ENCODE peak calls at places on chromosome 21, in five cellular contexts. One of them, this sample, is unnamed.

GRCh38 chr21:33127154-33127893 is 57.4 kb downstream of the OLIG1 start:
- DNase-seq in A549: peak; percentile 59
- DNase-seq in endothelial cell of umbilical vein: peak; percentile 70
- DNase-seq in GM12878: peak; percentile 19
- DNase-seq in HCT116: peak; percentile 48
- DNase-seq in this sample: peak; percentile 82

GRCh38 chr21:29342394-29342957 is 43.8 kb downstream of the BACH1 start:
- DNase-seq in A549: peak; percentile 11
- DNase-seq in endothelial cell of umbilical vein: peak; percentile 91
- DNase-seq in GM12878: peak; percentile 32
- DNase-seq in HCT116: no peak
- DNase-seq in this sample: no peak

GRCh38 chr21:17903029-17903806 is 84.1 kb upstream of the C21orf91 start:
- DNase-seq in A549: no peak
- DNase-seq in endothelial cell of umbilical vein: peak; percentile 29
- DNase-seq in GM12878: no peak
- DNase-seq in HCT116: no peak
- DNase-seq in this sample: peak; percentile 17

GRCh38 chr21:25466470-25466869 is 140.8 kb downstream of the MRPL39 start:
- DNase-seq in A549: no peak
- DNase-seq in endothelial cell of umbilical vein: no peak
- DNase-seq in GM12878: no peak
- DNase-seq in HCT116: no peak
- DNase-seq in this sample: no peak

GRCh38 chr21:36701912-36702621 is 3.2 kb downstream of the SIM2 start:
- DNase-seq in A549: no peak
- DNase-seq in endothelial cell of umbilical vein: no peak
- DNase-seq in GM12878: no peak
- DNase-seq in HCT116: no peak
- DNase-seq in this sample: no peak

GRCh38 chr21:36790616-36791015 is 91.7 kb downstream of the SIM2 start:
- DNase-seq in A549: no peak
- DNase-seq in endothelial cell of umbilical vein: no peak
- DNase-seq in GM12878: no peak
- DNase-seq in HCT116: no peak
- DNase-seq in this sample: peak; percentile 17

GRCh38 chr21:32131960-32132359 is 146.9 kb downstream of the MIS18A start:
- DNase-seq in A549: peak; percentile 47
- DNase-seq in endothelial cell of umbilical vein: no peak
- DNase-seq in GM12878: no peak
- DNase-seq in HCT116: no peak
- DNase-seq in this sample: peak; percentile 40

GRCh38 chr21:17554619-17555472 is 42.0 kb downstream of the CXADR start:
- DNase-seq in A549: peak; percentile 27
- DNase-seq in endothelial cell of umbilical vein: peak; percentile 25
- DNase-seq in GM12878: no peak
- DNase-seq in HCT116: no peak
- DNase-seq in this sample: peak; percentile 2

GRCh38 chr21:28066051-28066450 is 926.6 kb downstream of the LTN1 start:
- DNase-seq in A549: no peak
- DNase-seq in endothelial cell of umbilical vein: no peak
- DNase-seq in GM12878: no peak
- DNase-seq in HCT116: no peak
- DNase-seq in this sample: no peak

GRCh38 chr21:38726482-38726881 is 79.2 kb upstream of the ETS2 start:
- DNase-seq in A549: no peak
- DNase-seq in endothelial cell of umbilical vein: no peak
- DNase-seq in GM12878: no peak
- DNase-seq in HCT116: no peak
- DNase-seq in this sample: no peak

GRCh38 chr21:38735807-38736206 is 69.9 kb upstream of the ETS2 start:
- DNase-seq in A549: no peak
- DNase-seq in endothelial cell of umbilical vein: no peak
- DNase-seq in GM12878: no peak
- DNase-seq in HCT116: no peak
- DNase-seq in this sample: no peak

GRCh38 chr21:38733973-38734546 is 71.7 kb upstream of the ETS2 start:
- DNase-seq in A549: peak; percentile 71
- DNase-seq in endothelial cell of umbilical vein: peak; percentile 87
- DNase-seq in GM12878: peak; percentile 12
- DNase-seq in HCT116: peak; percentile 36
- DNase-seq in this sample: peak; percentile 72

GRCh38 chr21:38725196-38726157 is 80.3 kb upstream of the ETS2 start:
- DNase-seq in A549: no peak
- DNase-seq in endothelial cell of umbilical vein: no peak
- DNase-seq in GM12878: no peak
- DNase-seq in HCT116: no peak
- DNase-seq in this sample: no peak

DNA sequence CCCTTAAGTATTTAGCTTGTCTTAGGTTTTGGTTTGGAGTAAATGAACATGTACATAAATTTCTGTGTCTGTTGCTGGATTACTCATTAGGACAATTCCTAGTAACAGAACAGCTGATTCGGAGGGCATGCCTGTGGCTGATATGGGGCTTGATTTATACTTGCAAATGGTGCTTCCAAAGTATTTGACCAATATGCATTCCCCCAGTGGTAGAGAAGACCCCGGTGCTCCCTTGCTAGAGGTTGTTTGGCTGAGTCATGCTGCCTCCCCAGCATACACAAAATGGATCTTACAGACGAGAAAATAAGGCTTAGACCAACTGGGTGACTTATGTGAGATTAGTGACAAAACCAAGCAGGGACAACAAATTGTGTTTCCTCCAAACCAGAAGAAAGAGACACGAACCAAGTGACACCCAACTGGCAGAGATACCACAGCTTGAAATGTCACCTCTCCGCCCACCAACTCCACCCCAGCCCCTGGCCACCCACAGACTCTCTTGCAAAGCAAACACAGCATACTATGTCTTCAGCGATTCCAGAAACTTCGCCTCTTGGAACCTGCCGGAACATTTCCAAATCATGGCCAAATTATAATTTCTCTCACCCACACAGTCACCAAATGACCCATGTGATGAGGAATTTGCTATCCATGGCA is 75.9 kb upstream of the ETS2 start:
- DNase-seq in A549: no peak
- DNase-seq in endothelial cell of umbilical vein: no peak
- DNase-seq in GM12878: no peak
- DNase-seq in HCT116: no peak
- DNase-seq in this sample: no peak
- TF ChIP-seq MAX in A549: no peak
- TF ChIP-seq MAX in endothelial cell of umbilical vein: no peak
- TF ChIP-seq MAX in GM12878: no peak
- TF ChIP-seq MAX in HCT116: no peak
- TF ChIP-seq MAX in this sample: no peak

DNA sequence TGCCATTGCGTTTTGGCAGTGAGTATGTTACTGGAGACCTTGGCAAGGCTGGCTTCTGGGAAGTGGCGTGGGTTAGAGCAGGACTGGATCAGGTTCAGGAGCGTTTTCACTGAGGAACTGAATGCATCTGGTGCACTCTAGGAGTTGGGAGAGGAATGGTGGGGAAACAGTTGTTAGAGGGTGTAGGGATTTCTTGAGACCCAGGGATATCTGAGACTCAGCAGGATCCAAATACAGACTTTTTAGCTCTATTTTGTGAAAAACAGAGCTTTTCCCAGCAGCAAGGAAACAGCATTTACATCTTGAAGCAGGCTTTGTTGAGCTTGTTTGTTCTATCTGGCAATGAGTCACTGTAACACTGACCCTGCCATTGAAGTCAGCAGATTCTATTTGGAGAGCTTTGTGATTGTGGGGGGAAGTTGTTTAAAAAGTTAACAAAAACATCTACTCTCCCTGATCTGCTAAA is 56.9 kb upstream of the NRIP1 start:
- DNase-seq in A549: peak; percentile 28
- DNase-seq in endothelial cell of umbilical vein: peak; percentile 61
- DNase-seq in GM12878: no peak
- DNase-seq in HCT116: no peak
- DNase-seq in this sample: no peak
- TF ChIP-seq POLR2A in A549: no peak
- TF ChIP-seq POLR2A in endothelial cell of umbilical vein: no peak
- TF ChIP-seq POLR2A in GM12878: no peak
- TF ChIP-seq POLR2A in HCT116: no peak
- TF ChIP-seq POLR2A in this sample: no peak

GRCh38 chr21:41411449-41412089 is 14.5 kb upstream of the MX1 start:
- DNase-seq in A549: peak; percentile 15
- DNase-seq in endothelial cell of umbilical vein: no peak
- DNase-seq in GM12878: peak; percentile 40
- DNase-seq in HCT116: no peak
- DNase-seq in this sample: peak; percentile 31
- TF ChIP-seq MAX in A549: no peak
- TF ChIP-seq MAX in endothelial cell of umbilical vein: no peak
- TF ChIP-seq MAX in GM12878: no peak
- TF ChIP-seq MAX in HCT116: no peak
- TF ChIP-seq MAX in this sample: no peak

DNA sequence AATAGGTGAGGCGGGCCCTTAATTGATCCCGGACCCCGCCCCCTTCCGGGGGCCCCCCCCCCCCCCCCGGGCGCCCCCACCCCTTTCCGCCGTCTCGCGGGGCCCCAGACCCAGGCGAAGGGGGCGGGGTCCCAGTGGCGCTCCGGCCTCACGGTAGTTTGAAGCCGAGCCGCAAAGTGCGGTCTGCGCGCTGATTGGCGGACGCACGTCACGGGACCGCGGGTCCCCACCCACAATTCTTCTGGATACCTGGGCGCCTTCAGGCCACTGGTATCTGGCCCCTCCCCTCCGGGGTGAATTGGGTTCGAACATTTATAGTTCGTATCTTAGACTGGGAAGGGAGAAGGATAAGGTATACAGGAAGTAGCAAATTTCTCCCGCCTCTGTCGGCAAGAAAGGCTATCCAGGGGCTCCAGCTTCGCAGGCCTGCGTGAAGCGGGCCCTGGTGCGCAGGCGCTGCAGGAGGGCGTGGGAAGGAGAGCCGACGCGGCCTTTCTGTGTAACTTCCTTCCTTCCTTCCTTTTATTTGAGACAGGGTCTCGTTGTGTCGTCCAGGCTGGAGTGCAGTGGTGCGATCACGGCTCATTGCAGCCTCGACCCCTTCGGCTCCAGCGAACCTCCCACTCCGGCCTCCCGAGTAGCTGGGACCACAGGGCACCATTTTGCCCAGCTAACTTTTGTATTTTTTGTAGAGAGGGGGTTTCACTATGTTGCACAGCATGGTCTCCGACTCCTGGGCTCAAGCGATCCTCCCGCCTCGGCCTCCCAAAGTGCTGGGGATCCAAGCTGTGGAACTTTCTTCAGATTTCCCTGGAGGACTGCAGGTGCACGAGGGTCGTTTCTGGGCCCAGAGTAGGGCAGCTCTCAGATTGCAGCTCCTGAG is 564 bp upstream of the HMGN1 start:
- DNase-seq in A549: peak; percentile 94
- DNase-seq in endothelial cell of umbilical vein: peak; percentile 96
- DNase-seq in GM12878: peak; percentile 82
- DNase-seq in HCT116: peak; percentile 89
- DNase-seq in this sample: peak; percentile 98
- TF ChIP-seq POLR2A in A549: peak; percentile 64
- TF ChIP-seq POLR2A in endothelial cell of umbilical vein: peak; percentile 79
- TF ChIP-seq POLR2A in GM12878: peak; percentile 92
- TF ChIP-seq POLR2A in HCT116: no peak
- TF ChIP-seq POLR2A in this sample: peak; percentile 79

GRCh38 chr21:14863745-14864210 is 201.0 kb downstream of the NRIP1 start:
- DNase-seq in A549: peak; percentile 18
- DNase-seq in endothelial cell of umbilical vein: no peak
- DNase-seq in GM12878: no peak
- DNase-seq in HCT116: no peak
- DNase-seq in this sample: no peak

GRCh38 chr21:14858309-14858708 is 206.5 kb downstream of the NRIP1 start:
- DNase-seq in A549: no peak
- DNase-seq in endothelial cell of umbilical vein: no peak
- DNase-seq in GM12878: no peak
- DNase-seq in HCT116: no peak
- DNase-seq in this sample: no peak

GRCh38 chr21:14866859-14867560 is 197.8 kb downstream of the NRIP1 start:
- DNase-seq in A549: no peak
- DNase-seq in endothelial cell of umbilical vein: no peak
- DNase-seq in GM12878: no peak
- DNase-seq in HCT116: no peak
- DNase-seq in this sample: no peak

GRCh38 chr21:14864211-14865021 is 200.4 kb downstream of the NRIP1 start:
- DNase-seq in A549: peak; percentile 78
- DNase-seq in endothelial cell of umbilical vein: peak; percentile 67
- DNase-seq in GM12878: no peak
- DNase-seq in HCT116: no peak
- DNase-seq in this sample: peak; percentile 48

DNA sequence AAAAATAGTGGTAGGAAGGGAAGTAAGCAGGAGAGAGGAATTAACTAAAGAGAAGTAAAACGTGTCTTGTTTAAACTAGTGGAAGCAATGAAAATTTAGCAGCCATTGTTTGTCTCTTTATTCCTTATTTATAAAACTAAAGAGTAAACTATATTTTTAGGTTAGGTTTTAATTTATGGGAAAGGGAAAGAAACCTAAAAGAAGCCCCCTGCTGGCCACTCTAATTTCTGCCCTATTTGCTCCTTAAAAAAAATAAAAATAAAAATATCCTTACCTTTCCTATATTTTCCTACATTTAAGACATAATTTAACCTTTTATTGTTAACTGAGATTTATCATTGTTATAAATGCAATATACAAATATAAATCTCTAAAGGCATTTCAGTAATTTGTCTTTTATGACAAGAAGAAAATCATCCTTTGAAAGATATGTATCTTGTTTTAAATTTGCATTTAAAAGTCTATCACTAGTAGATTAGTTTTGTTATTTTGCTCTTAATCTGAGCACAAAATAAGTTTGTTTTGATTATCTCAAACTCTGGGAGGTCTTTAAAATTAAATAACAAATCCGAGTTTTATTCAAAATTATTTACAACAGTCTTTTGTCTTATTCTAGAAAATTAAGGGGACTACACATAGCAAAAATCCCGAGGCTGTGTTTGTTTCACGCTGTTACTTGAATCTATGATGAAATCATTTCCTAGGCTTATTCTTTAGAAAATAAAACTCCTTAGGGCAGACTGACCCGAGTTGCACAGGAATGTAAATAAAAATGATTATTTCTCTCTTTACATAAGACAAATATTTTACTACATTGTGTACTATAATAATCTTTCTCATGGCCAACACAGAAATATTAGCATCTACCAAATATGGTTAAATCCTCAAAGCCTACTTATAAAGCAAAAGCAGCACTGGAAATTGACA is 201.7 kb downstream of the NRIP1 start:
- DNase-seq in A549: no peak
- DNase-seq in endothelial cell of umbilical vein: peak; percentile 31
- DNase-seq in GM12878: no peak
- DNase-seq in HCT116: no peak
- DNase-seq in this sample: no peak
- TF ChIP-seq MAX in A549: no peak
- TF ChIP-seq MAX in endothelial cell of umbilical vein: no peak
- TF ChIP-seq MAX in GM12878: no peak
- TF ChIP-seq MAX in HCT116: no peak
- TF ChIP-seq MAX in this sample: no peak